ENCODE peak calls at places on chromosomes 13 and 19, in six cellular contexts. One of them, this sample, is unnamed.

GRCh38 chr13:33083054-33083453 is 66.8 kb downstream of the KL start:
- DNase-seq in endodermal cell: no peak
- DNase-seq in NCI-H1092: no peak
- DNase-seq in retinal pigment epithelial cell: no peak
- DNase-seq in T follicular helper cell: no peak
- DNase-seq in MM.1S: no peak
- DNase-seq in this sample: no peak

GRCh38 chr19:2186071-2186846 is 22.5 kb downstream of the DOT1L start:
- DNase-seq in endodermal cell: peak; percentile 70
- DNase-seq in NCI-H1092: no peak
- DNase-seq in retinal pigment epithelial cell: no peak
- DNase-seq in T follicular helper cell: no peak
- DNase-seq in MM.1S: no peak
- DNase-seq in this sample: no peak

GRCh38 chr19:51394045-51394836 is 3.9 kb upstream of the C19orf84 start:
- DNase-seq in endodermal cell: peak; percentile 99
- DNase-seq in NCI-H1092: peak; percentile 94
- DNase-seq in retinal pigment epithelial cell: peak; percentile 94
- DNase-seq in T follicular helper cell: peak; percentile 77
- DNase-seq in MM.1S: no peak
- DNase-seq in this sample: peak; percentile 65

GRCh38 chr13:73938375-73939070 is 195.7 kb downstream of the KLF12 start:
- DNase-seq in endodermal cell: peak; percentile 55
- DNase-seq in NCI-H1092: no peak
- DNase-seq in retinal pigment epithelial cell: peak; percentile 94
- DNase-seq in T follicular helper cell: no peak
- DNase-seq in MM.1S: no peak
- DNase-seq in this sample: no peak

GRCh38 chr19:7533925-7534480 is 1.5 kb upstream of the PNPLA6 start:
- DNase-seq in endodermal cell: peak; percentile 95
- DNase-seq in NCI-H1092: peak; percentile 80
- DNase-seq in retinal pigment epithelial cell: peak; percentile 56
- DNase-seq in T follicular helper cell: peak; percentile 81
- DNase-seq in MM.1S: peak; percentile 92
- DNase-seq in this sample: peak; percentile 92

GRCh38 chr19:2436926-2437325 is 9.5 kb upstream of the TIMM13 start:
- DNase-seq in endodermal cell: no peak
- DNase-seq in NCI-H1092: no peak
- DNase-seq in retinal pigment epithelial cell: no peak
- DNase-seq in T follicular helper cell: no peak
- DNase-seq in MM.1S: no peak
- DNase-seq in this sample: no peak

GRCh38 chr19:39467941-39468340 is 12.7 kb upstream of the TIMM50 start:
- DNase-seq in endodermal cell: no peak
- DNase-seq in NCI-H1092: no peak
- DNase-seq in retinal pigment epithelial cell: no peak
- DNase-seq in T follicular helper cell: no peak
- DNase-seq in MM.1S: no peak
- DNase-seq in this sample: no peak

GRCh38 chr19:4089400-4089908 is 22.8 kb upstream of the ZBTB7A start:
- DNase-seq in endodermal cell: no peak
- DNase-seq in NCI-H1092: no peak
- DNase-seq in retinal pigment epithelial cell: no peak
- DNase-seq in T follicular helper cell: no peak
- DNase-seq in MM.1S: no peak
- DNase-seq in this sample: peak; percentile 70

GRCh38 chr13:47426126-47426849 is 529.4 kb upstream of the HTR2A start:
- DNase-seq in endodermal cell: no peak
- DNase-seq in NCI-H1092: no peak
- DNase-seq in retinal pigment epithelial cell: peak; percentile 74
- DNase-seq in T follicular helper cell: no peak
- DNase-seq in MM.1S: no peak
- DNase-seq in this sample: no peak

GRCh38 chr19:13260883-13261653 is 110.9 kb downstream of the IER2 start:
- DNase-seq in endodermal cell: no peak
- DNase-seq in NCI-H1092: no peak
- DNase-seq in retinal pigment epithelial cell: peak; percentile 54
- DNase-seq in T follicular helper cell: no peak
- DNase-seq in MM.1S: no peak
- DNase-seq in this sample: no peak

This sample was measured in T-helper 2 cell.